ENCODE peak calls at places on chromosomes 3 and 15, in five cellular contexts. Z is brain microvascular endothelial cell, A is fibroblast of mammary gland, N is HFF-Myc, G is OCI-LY7. E is an unnamed sample.

GRCh38 chr3:142239421-142239820 is 14.0 kb upstream of the GK5 start:
- DNase-seq in G (no peak), A (peak; percentile 14), Z (no peak), N (no peak), E (peak; percentile 55)

GRCh38 chr15:58438956-58439355 is 7.2 kb downstream of the LIPC start:
- DNase-seq in A (peak; percentile 42), G (peak; percentile 46), N (no peak), Z (peak; percentile 36), E (peak; percentile 63)

GRCh38 chr3:44913868-44914468 is 39.6 kb downstream of the TGM4 start:
- DNase-seq in N (peak; percentile 33), Z (peak; percentile 56), G (peak; percentile 69), A (peak; percentile 80), E (peak; percentile 72)

GRCh38 chr3:132655471-132655870 is 4.1 kb downstream of the ACAD11 start:
- DNase-seq in A (no peak), N (no peak), G (no peak), Z (no peak), E (no peak)

GRCh38 chr15:71011503-71012155 is 103.6 kb upstream of the THSD4 start:
- DNase-seq in N (peak; percentile 31), G (peak; percentile 2), Z (peak; percentile 60), A (peak; percentile 80), E (peak; percentile 63)

GRCh38 chr3:29430558-29430971 is 149.7 kb downstream of the RBMS3 start:
- DNase-seq in A (no peak), Z (peak; percentile 27), N (no peak), G (no peak), E (peak; percentile 69)

GRCh38 chr3:99910752-99911151 is 93.1 kb downstream of the CMSS1 start:
- DNase-seq in N (no peak), A (no peak), G (no peak), Z (no peak), E (no peak)

GRCh38 chr3:143585720-143586456 is 262.4 kb downstream of the SLC9A9 start:
- DNase-seq in A (peak; percentile 23), Z (no peak), G (no peak), N (no peak), E (peak; percentile 58)

GRCh38 chr15:82081904-82082810 is 36.3 kb upstream of the MEX3B start:
- DNase-seq in A (peak; percentile 77), N (peak; percentile 36), Z (peak; percentile 96), G (no peak), E (peak; percentile 61)

GRCh38 chr3:13170317-13170716 is 97.1 kb upstream of the IQSEC1 start:
- DNase-seq in A (no peak), N (no peak), G (no peak), Z (no peak), E (no peak)

GRCh38 chr15:49521802-49522201 is 98.8 kb downstream of the FGF7 start:
- DNase-seq in G (no peak), A (peak; percentile 28), Z (peak; percentile 43), N (no peak), E (no peak)
- TF ChIP-seq CTCF in G (peak; percentile 29), A (peak; percentile 34), Z (peak; percentile 44), N (no peak), E (peak; percentile 35)

GRCh38 chr3:179668429-179668828 is 15.6 kb downstream of the USP13 start:
- DNase-seq in N (no peak), A (no peak), G (no peak), Z (no peak), E (no peak)

GRCh38 chr3:179663093-179663492 is 10.3 kb downstream of the USP13 start:
- DNase-seq in G (no peak), A (no peak), Z (no peak), N (no peak), E (no peak)

GRCh38 chr3:179666436-179667035 is 13.7 kb downstream of the USP13 start:
- DNase-seq in A (no peak), N (no peak), Z (no peak), G (no peak), E (no peak)

GRCh38 chr3:179661777-179662176 is 8.9 kb downstream of the USP13 start:
- DNase-seq in A (no peak), N (no peak), Z (no peak), G (no peak), E (no peak)

DNA sequence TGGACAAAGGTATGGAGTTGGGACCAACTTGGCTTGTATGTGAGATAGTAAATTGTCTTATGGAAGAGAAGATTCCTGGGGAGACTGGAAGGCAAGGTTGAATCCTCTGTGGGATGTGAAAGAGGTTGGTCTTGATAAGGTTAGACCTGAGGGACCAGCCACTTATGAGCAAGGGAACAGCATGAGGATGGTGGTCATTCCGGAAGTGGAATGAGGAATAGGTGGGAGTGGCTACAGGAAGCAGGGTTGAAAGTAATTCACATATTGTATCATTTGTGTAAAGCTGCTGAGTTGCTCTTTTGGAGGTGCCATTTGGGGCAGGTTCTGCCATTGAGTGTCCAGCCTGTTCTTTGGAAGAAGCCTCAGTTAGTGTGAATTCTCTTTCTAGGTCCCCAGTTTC is 13.2 kb downstream of the USP13 start:
- DNase-seq in N (no peak), A (no peak), G (no peak), Z (no peak), E (no peak)
- H3K4me3 ChIP-seq in N (no peak overlapping the region), A (no peak overlapping the region), G (no peak overlapping the region), Z (no peak overlapping the region), E (no peak overlapping the region)

DNA sequence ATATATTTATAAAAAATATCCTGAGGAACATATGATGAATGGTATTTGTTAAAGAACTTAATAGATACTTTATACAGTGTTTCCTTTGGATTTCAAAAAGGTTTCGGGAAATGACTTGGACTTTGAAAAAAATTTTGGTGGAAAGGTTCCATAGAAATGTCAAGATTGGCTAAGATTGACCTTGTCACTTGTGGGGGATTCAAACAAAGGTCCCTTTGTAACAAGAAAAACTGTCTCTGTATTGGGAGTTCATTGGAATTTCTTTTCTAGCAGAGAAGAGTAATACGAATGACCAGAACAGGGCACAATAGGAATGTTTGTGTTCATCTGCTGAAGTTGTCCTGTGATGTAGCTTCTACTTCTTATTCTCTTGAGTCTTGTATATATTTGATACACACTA is 43.2 kb downstream of the ARHGEF26 start:
- DNase-seq in A (no peak), N (no peak), G (no peak), Z (no peak), E (no peak)
- TF ChIP-seq CTCF in A (no peak), N (no peak), G (no peak), Z (no peak), E (no peak)

GRCh38 chr3:190864002-190864401 is 1.5 kb upstream of the GMNC start:
- DNase-seq in N (no peak), Z (no peak), G (no peak), A (no peak), E (no peak)

GRCh38 chr3:190860531-190860930 is 2.0 kb downstream of the GMNC start:
- DNase-seq in Z (no peak), A (no peak), G (no peak), N (no peak), E (no peak)

GRCh38 chr3:190862209-190863118 is at the start of gene GMNC:
- DNase-seq in A (peak; percentile 76), Z (peak; percentile 76), G (no peak), N (peak; percentile 7), E (peak; percentile 66)

GRCh38 chr3:190865419-190865818 is 2.9 kb upstream of the GMNC start:
- DNase-seq in N (no peak), A (no peak), G (no peak), Z (no peak), E (no peak)

DNA sequence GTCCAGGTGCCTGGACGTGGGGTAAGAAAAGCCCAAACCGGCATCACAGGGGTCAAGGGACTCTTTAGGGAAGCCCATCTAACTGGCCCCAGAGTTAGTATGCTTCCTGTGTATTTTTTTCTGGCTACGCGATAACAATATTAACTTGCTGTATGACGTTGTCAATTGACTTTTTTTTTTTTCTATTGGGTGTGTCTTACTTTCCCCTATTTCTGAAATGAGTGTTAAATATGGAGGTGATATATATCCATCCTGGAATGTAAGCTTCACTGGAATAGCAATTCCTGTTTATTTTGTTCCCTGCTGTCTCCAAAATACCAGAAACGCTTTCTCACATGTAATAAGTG is 598 bp upstream of the GMNC start:
- DNase-seq in N (no peak), A (peak; percentile 27), Z (no peak), G (no peak), E (peak; percentile 1)
- H3K4me3 ChIP-seq in N (peak overlapping the region; percentile 37), A (peak overlapping the region; percentile 67), Z (peak overlapping the region; percentile 66), G (no peak overlapping the region), E (peak overlapping the region; percentile 66)

GRCh38 chr15:84699538-84700191 is 16.3 kb downstream of the SEC11A start:
- DNase-seq in N (no peak), Z (no peak), A (no peak), G (no peak), E (no peak)
- TF ChIP-seq CTCF in N (no peak), Z (no peak), A (no peak), G (no peak), E (no peak)

DNA sequence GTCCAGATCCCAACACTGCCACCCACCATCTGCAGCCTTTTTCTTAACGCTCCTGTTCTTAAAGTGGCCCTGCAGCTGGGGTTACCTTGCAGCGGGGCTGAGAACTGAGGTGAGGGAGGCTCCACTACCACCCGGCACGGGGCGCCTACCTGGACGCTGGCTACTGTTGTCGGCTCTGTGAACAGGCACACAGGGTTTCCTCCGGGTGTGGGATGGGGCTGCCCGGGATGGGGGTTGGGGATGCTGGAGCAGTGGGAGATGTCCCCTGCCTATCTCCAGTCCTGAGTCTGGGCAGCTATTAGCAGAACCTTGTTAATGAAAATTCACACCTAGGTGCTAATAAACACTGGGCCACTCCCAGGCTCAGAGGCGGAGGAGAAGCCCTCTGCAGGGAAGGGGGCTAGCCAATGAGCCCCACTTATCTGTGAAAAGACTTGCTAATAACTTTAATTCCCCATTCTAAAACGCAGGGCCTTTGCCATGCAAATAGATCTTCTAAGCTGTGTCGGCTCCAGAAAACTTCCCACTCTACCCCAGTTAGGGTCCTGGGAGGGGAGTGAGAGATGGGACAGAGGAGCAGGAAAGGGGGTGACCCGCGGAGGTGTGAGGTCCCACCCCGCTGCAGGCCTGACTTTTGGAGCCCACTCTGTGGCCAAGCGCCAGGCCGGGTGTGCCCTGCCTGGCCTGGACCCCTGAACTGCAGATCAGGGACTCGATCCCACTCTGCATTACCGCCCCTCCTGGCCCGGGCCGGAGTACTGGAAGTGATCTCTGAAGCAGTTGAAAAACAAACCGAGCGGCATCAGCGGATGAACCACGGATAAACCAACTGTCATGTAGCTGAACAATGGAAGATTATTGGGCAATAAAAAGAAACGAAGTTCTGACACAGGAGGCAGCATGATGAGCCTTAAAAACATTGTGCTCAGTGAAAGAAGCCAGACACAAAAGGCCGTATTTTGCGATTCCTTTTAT is 3.1 kb downstream of the MESP1 start:
- DNase-seq in N (no peak), G (no peak), A (no peak), Z (no peak), E (no peak)
- H3K4me3 ChIP-seq in N (no peak overlapping the region), G (no peak overlapping the region), A (no peak overlapping the region), Z (no peak overlapping the region), E (no peak overlapping the region)

E was measured in fibroblast of villous mesenchyme.